ENCODE peak calls at places on chromosomes 7 and 10, in six cellular contexts. B, H, Z, N, E and U are unnamed samples.

GRCh38 chr7:7554647-7555575 is 11.8 kb upstream of the MIOS start:
- DNase-seq in N (no peak), B (no peak), Z (no peak), E (no peak), H (no peak), U (no peak)

GRCh38 chr10:43274011-43274410 is 7.1 kb upstream of the RASGEF1A start:
- DNase-seq in H (peak; percentile 32), E (peak; percentile 3), N (no peak), B (no peak), Z (no peak), U (no peak)

GRCh38 chr7:25173184-25173583 is 48.1 kb upstream of the CYCS start:
- DNase-seq in E (no peak), Z (peak; percentile 55), N (no peak), H (no peak), B (no peak), U (no peak)

GRCh38 chr10:116740971-116741370 is 1.4 kb downstream of the HSPA12A start:
- DNase-seq in H (peak; percentile 40), Z (no peak), E (no peak), N (no peak), B (no peak), U (no peak)

GRCh38 chr10:2575460-2575859 is 491.9 kb upstream of the PFKP start:
- DNase-seq in N (no peak), B (no peak), H (no peak), E (no peak), Z (no peak), U (no peak)

GRCh38 chr10:132532174-132532573 is 5.4 kb upstream of the INPP5A start:
- DNase-seq in B (no peak), E (no peak), N (no peak), H (no peak), Z (no peak), U (no peak)

GRCh38 chr7:101155303-101155702 is 1.0 kb downstream of the AP1S1 start:
- DNase-seq in Z (no peak), E (no peak), H (no peak), B (no peak), N (no peak), U (no peak)

GRCh38 chr7:20797174-20798080 is 10.7 kb upstream of the SP8 start:
- DNase-seq in Z (peak; percentile 38), H (no peak), E (no peak), N (no peak), B (no peak), U (no peak)

GRCh38 chr10:58932126-58932525 is 244.3 kb upstream of the PHYHIPL start:
- DNase-seq in B (no peak), E (no peak), H (no peak), N (no peak), Z (no peak), U (no peak)

GRCh38 chr10:33643042-33643441 is 308.6 kb upstream of the NRP1 start:
- DNase-seq in B (no peak), H (no peak), N (peak; percentile 42), E (no peak), Z (no peak), U (no peak)

GRCh38 chr10:30459283-30459682 is 25.3 kb downstream of the MAP3K8 start:
- DNase-seq in Z (peak; percentile 66), N (no peak), B (no peak), H (no peak), E (peak; percentile 65), U (no peak)

GRCh38 chr7:23928391-23928790 is 218.4 kb downstream of the STK31 start:
- DNase-seq in H (no peak), N (no peak), Z (no peak), B (no peak), E (no peak), U (no peak)

GRCh38 chr7:34107306-34107705 is 202.0 kb downstream of the BMPER start:
- DNase-seq in Z (no peak), H (no peak), B (no peak), E (peak; percentile 33), N (no peak), U (peak; percentile 23)

GRCh38 chr7:115476666-115477065 is 553.9 kb downstream of the TFEC start:
- DNase-seq in Z (no peak), H (no peak), N (no peak), E (no peak), B (no peak), U (no peak)

GRCh38 chr7:137563986-137564385 is 220.5 kb upstream of the PTN start:
- DNase-seq in B (no peak), Z (no peak), E (no peak), N (no peak), H (no peak), U (no peak)

GRCh38 chr7:29401827-29402226 is 161.8 kb upstream of the PRR15 start:
- DNase-seq in B (no peak), E (no peak), H (no peak), N (no peak), Z (no peak), U (no peak)

GRCh38 chr10:99457808-99458207 is 27.4 kb upstream of the GOT1 start:
- DNase-seq in N (no peak), H (no peak), Z (no peak), B (no peak), E (no peak), U (no peak)

GRCh38 chr7:100583132-100584045 is 2.5 kb downstream of the LRCH4 start:
- DNase-seq in Z (peak; percentile 68), E (peak; percentile 74), N (no peak), H (no peak), B (peak; percentile 89), U (no peak)

GRCh38 chr10:101759354-101760247 is 16.3 kb downstream of the FGF8 start:
- DNase-seq in Z (no peak), B (no peak), N (no peak), E (no peak), H (no peak), U (no peak)

GRCh38 chr7:121137580-121137979 is 149.1 kb downstream of the CPED1 start:
- DNase-seq in H (no peak), E (no peak), B (no peak), Z (no peak), N (no peak), U (no peak)

GRCh38 chr7:121139427-121139826 is 150.9 kb downstream of the CPED1 start:
- DNase-seq in B (no peak), E (no peak), N (no peak), Z (no peak), H (no peak), U (no peak)

GRCh38 chr7:121140790-121141189 is 152.3 kb downstream of the CPED1 start:
- DNase-seq in B (peak; percentile 70), N (no peak), E (no peak), H (no peak), Z (no peak), U (no peak)

GRCh38 chr7:121133444-121133843 is 144.9 kb downstream of the CPED1 start:
- DNase-seq in B (no peak), H (no peak), N (no peak), Z (no peak), E (no peak), U (no peak)

DNA sequence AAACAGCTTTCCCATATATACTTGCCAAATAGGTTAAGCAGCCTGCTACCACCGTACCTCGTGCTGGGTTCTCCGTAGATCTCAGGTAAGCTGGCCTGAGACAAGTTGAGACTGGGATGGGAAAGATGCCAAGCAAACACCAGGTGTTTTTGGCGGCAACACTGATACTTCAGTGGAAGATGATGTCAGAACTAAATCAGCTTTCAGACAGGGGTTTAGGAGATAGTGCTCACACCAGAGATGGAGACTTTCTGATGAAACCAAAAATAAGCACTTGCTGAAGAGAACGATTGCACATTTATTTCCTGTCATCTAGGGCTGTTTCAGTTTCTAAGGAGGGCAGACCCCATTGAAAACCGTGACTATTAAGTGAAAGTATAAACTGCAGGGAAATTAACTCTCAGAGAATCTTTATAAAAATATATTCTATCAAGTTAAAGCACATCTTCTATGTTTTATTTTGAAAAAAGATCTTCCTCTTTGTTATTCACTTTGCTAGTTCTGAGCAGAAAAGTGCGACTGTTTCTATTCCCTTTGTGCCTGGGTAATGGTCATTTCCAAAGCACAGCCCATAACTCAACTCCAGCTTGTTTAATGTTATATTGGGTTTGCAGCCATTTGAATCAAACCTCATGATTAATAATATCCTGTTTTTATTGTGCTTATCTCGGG is 149.9 kb downstream of the CPED1 start:
- DNase-seq in E (no peak), H (no peak), Z (no peak), N (no peak), B (peak; percentile 44), U (no peak)
- H3K4me3 ChIP-seq in E (no peak overlapping the region), H (no peak overlapping the region), Z (no peak overlapping the region), N (no peak overlapping the region), B (peak overlapping the region; percentile 14), U (no peak overlapping the region)

DNA sequence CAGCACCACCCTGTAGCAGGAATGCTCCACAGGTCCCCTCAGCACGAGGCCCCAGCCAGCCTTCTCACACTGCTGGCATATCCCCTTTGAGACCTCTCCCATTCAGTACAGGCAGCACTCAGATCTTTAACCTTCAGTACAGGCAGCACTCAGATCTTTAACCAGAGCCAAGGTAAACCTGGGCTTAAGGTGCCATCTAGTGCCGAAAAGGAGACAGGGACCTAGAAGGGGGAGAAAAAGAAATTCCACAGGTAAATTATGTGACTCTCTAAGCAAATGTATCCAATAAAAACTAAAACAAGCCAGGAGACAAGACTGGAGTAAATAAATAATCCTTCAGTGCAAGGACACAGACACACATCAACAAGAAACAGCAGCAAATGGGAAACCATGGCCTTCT is 358.6 kb downstream of the PTPRN2 start:
- DNase-seq in E (no peak), Z (no peak), B (no peak), H (no peak), N (no peak), U (no peak)
- H3K9me3 ChIP-seq in E (no peaks in the 10 kb centered on the region), Z (no peaks in the 10 kb centered on the region), B (peaks cover 5% of the 10 kb centered on the region), H (peaks cover 8% of the 10 kb centered on the region), N (peaks cover 33% of the 10 kb centered on the region), U (no peaks in the 10 kb centered on the region)

GRCh38 chr10:71985542-71986250 is 21.5 kb downstream of the CHST3 start:
- DNase-seq in Z (no peak), N (no peak), E (peak; percentile 81), H (no peak), B (no peak), U (no peak)
- H3K4me3 ChIP-seq in Z (no peak overlapping the region), N (no peak overlapping the region), E (no peak overlapping the region), H (no peak overlapping the region), B (no peak overlapping the region), U (no peak overlapping the region)

DNA sequence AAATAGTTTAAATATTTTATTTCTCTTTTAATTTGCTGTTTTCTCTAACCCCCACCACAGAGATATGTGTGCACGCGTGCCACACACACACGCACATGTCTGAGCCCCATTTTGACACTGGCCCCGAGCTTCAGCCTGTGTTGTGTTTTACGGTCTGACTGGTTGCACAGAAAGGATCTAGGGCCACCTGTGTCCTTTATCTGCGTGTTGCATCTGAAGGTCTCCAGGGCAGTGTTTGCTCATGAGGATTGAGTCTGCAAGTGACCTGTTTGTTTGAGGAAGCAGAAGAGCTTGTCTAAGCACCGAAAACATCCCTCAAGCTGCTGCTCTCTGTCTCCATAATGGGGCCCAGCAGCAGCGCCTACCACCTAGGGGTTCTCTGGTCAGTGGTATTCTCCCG is 266.4 kb upstream of the LYZL1 start:
- DNase-seq in Z (no peak), B (no peak), N (no peak), E (no peak), H (no peak), U (no peak)
- H3K9me3 ChIP-seq in Z (no peaks in the 10 kb centered on the region), B (no peaks in the 10 kb centered on the region), N (no peaks in the 10 kb centered on the region), E (no peaks in the 10 kb centered on the region), H (no peaks in the 10 kb centered on the region), U (no peaks in the 10 kb centered on the region)